ENCODE peak calls at places on chromosomes 12 and 14, in four cellular contexts. F is PC-9, Z is foreskin keratinocyte, H is AG08395. C is an unnamed sample.

GRCh38 chr12:49345840-49346658 is 639 bp upstream of the DNAJC22 start:
- DNase-seq in F (no peak), H (no peak), Z (no peak), C (no peak)

GRCh38 chr12:6089041-6089823 is 35.2 kb downstream of the VWF start:
- DNase-seq in H (no peak), F (peak), Z (no peak), C (no peak)

GRCh38 chr12:91287753-91288152 is 105.1 kb upstream of the DCN start:
- DNase-seq in Z (no peak), H (no peak), F (no peak), C (no peak)

GRCh38 chr14:54116972-54117371 is 160.3 kb upstream of the BMP4 start:
- DNase-seq in F (no peak), Z (peak), H (peak), C (no peak)

GRCh38 chr14:49975286-49975685 is 82.4 kb downstream of the ARF6 start:
- DNase-seq in H (peak), Z (peak), F (peak), C (no peak)

GRCh38 chr14:37721976-37722659 is 126.7 kb downstream of the TTC6 start:
- DNase-seq in Z (peak), H (no peak), F (no peak), C (no peak)

GRCh38 chr12:109724321-109724892 is 10.8 kb downstream of the FAM222A start:
- DNase-seq in Z (no peak), H (no peak), F (no peak), C (no peak)

GRCh38 chr12:80498059-80498728 is 54.2 kb downstream of the PTPRQ start:
- DNase-seq in H (no peak), Z (no peak), F (no peak), C (no peak)

GRCh38 chr14:94571950-94572349 is 9.3 kb upstream of the SERPINA5 start:
- DNase-seq in Z (no peak), F (no peak), H (peak), C (no peak)

GRCh38 chr12:107365703-107366102 is 272.4 kb upstream of the CRY1 start:
- DNase-seq in Z (no peak), H (no peak), F (no peak), C (no peak)

GRCh38 chr12:100672075-100672592 is 98.7 kb downstream of the GAS2L3 start:
- DNase-seq in F (no peak), H (no peak), Z (no peak), C (no peak)

GRCh38 chr12:116389326-116389725 is 111.8 kb upstream of the MED13L start:
- DNase-seq in Z (no peak), F (no peak), H (no peak), C (no peak)

GRCh38 chr12:56766535-56766934 is 3.4 kb downstream of the HSD17B6 start:
- DNase-seq in F (no peak), H (no peak), Z (no peak), C (no peak)

GRCh38 chr12:65825573-65826512 is 1.6 kb downstream of the HMGA2 start:
- DNase-seq in F (no peak), H (peak), Z (no peak), C (no peak)

GRCh38 chr12:104930388-104931326 is 27.4 kb downstream of the SLC41A2 start:
- DNase-seq in F (no peak), Z (peak), H (peak), C (no peak)

GRCh38 chr12:1927751-1928351 is 9.4 kb upstream of the CACNA2D4 start:
- DNase-seq in Z (no peak), H (peak), F (no peak), C (no peak)

GRCh38 chr12:20510811-20511210 is 142.5 kb downstream of the PDE3A start:
- DNase-seq in H (no peak), F (no peak), Z (no peak), C (no peak)

GRCh38 chr14:74302160-74302628 is 540 bp downstream of the ABCD4 start:
- DNase-seq in Z (no peak), F (peak), H (peak), C (no peak)

GRCh38 chr14:24837280-24838046 is 203.5 kb upstream of the GZMB start:
- DNase-seq in F (no peak), H (peak), Z (no peak), C (peak)

GRCh38 chr12:116959198-116959460 is 48.4 kb downstream of the FBXW8 start:
- DNase-seq in Z (no peak), F (no peak), H (no peak), C (no peak)

GRCh38 chr12:6730169-6730568 is 6.3 kb downstream of the COPS7A start:
- DNase-seq in H (no peak), F (no peak), Z (no peak), C (no peak)

GRCh38 chr14:64671591-64671990 is 32.6 kb upstream of the PLEKHG3 start:
- DNase-seq in H (peak), Z (no peak), F (peak), C (no peak)

GRCh38 chr12:118900954-118901353 is 80.4 kb upstream of the SRRM4 start:
- DNase-seq in Z (no peak), F (no peak), H (no peak), C (no peak)

GRCh38 chr12:54390668-54391551 is 6.4 kb upstream of the ZNF385A start:
- DNase-seq in Z (no peak), H (no peak), F (no peak), C (no peak)

GRCh38 chr14:99586761-99587462 is 17.1 kb downstream of the CCDC85C start:
- DNase-seq in H (no peak), F (no peak), Z (no peak), C (no peak)

GRCh38 chr12:93390025-93390424 is 12.3 kb downstream of the NUDT4 start:
- DNase-seq in H (no peak), F (no peak), Z (no peak), C (no peak)